ENCODE peak calls at places on chromosomes 13 and 19, in eight cellular contexts. Z is tibial artery, I is AG09319, G is SK-N-SH, E is GM20000, T is omental fat pad, D is WTC11, A is NB4. O is an unnamed sample.

GRCh38 chr19:51550848-51551672 is 19.6 kb upstream of the SIGLEC6 start:
- DNase-seq in Z (no peak), I (no peak), G (no peak), E (no peak), T (no peak), D (no peak), A (peak; percentile 9), O (no peak)

GRCh38 chr19:37304190-37304883 is 66.6 kb upstream of the ZNF527 start:
- DNase-seq in Z (no peak), I (no peak), G (peak; percentile 73), E (no peak), T (no peak), D (peak; percentile 76), A (no peak), O (no peak)

GRCh38 chr13:45199716-45200115 is 1.1 kb downstream of the KCTD4 start:
- DNase-seq in Z (no peak), I (no peak), G (no peak), E (no peak), T (no peak), D (no peak), A (peak; percentile 18), O (no peak)

GRCh38 chr19:28396259-28396940 is 816.6 kb downstream of the UQCRFS1 start:
- DNase-seq in Z (no peak), I (no peak), G (no peak), E (no peak), T (no peak), D (no peak), A (no peak), O (no peak)

GRCh38 chr19:4208385-4209094 is 20.8 kb upstream of the EBI3 start:
- DNase-seq in Z (no peak), I (no peak), G (peak; percentile 68), E (peak; percentile 58), T (no peak), D (no peak), A (peak; percentile 35), O (no peak)

GRCh38 chr19:7904074-7905020 is 670 bp downstream of the MAP2K7 start:
- DNase-seq in Z (peak; percentile 42), I (no peak), G (peak; percentile 85), E (peak; percentile 88), T (no peak), D (no peak), A (no peak), O (no peak)

GRCh38 chr19:1789282-1790020 is 22.6 kb downstream of the ATP8B3 start:
- DNase-seq in Z (no peak), I (no peak), G (peak; percentile 67), E (no peak), T (no peak), D (no peak), A (no peak), O (no peak)

GRCh38 chr19:40539070-40539469 is 37.6 kb upstream of the SHKBP1 start:
- DNase-seq in Z (no peak), I (no peak), G (no peak), E (no peak), T (no peak), D (no peak), A (no peak), O (no peak)

GRCh38 chr19:41911889-41912731 is 16.1 kb downstream of the ERFL start:
- DNase-seq in Z (no peak), I (no peak), G (no peak), E (no peak), T (no peak), D (no peak), A (no peak), O (no peak)

GRCh38 chr19:1259206-1259872 is 9.8 kb upstream of the CIRBP start:
- DNase-seq in Z (peak; percentile 70), I (no peak), G (peak; percentile 62), E (peak; percentile 77), T (no peak), D (peak; percentile 74), A (peak; percentile 61), O (peak; percentile 72)

GRCh38 chr19:2054763-2055162 is 3.7 kb upstream of the MKNK2 start:
- DNase-seq in Z (no peak), I (no peak), G (no peak), E (no peak), T (no peak), D (no peak), A (no peak), O (no peak)

GRCh38 chr13:97276862-97277269 is 54.7 kb downstream of the MBNL2 start:
- DNase-seq in Z (no peak), I (no peak), G (no peak), E (no peak), T (no peak), D (no peak), A (no peak), O (no peak)

GRCh38 chr13:21240586-21240985 is 64.1 kb downstream of the MRPL57 start:
- DNase-seq in Z (no peak), I (peak; percentile 4), G (no peak), E (no peak), T (no peak), D (no peak), A (no peak), O (no peak)

GRCh38 chr19:50205681-50206138 is 2.3 kb downstream of the MYH14 start:
- DNase-seq in Z (no peak), I (no peak), G (no peak), E (no peak), T (no peak), D (peak; percentile 36), A (no peak), O (peak; percentile 85)

GRCh38 chr13:112248406-112248760 is 127.8 kb upstream of the SPACA7 start:
- DNase-seq in Z (no peak), I (no peak), G (no peak), E (no peak), T (no peak), D (no peak), A (no peak), O (no peak)

GRCh38 chr13:37074703-37075102 is 15.2 kb upstream of the SUPT20H start:
- DNase-seq in Z (no peak), I (no peak), G (peak; percentile 39), E (no peak), T (no peak), D (no peak), A (peak; percentile 37), O (no peak)
- TF ChIP-seq CTCF in Z (peak; percentile 30), I (peak; percentile 21), G (peak; percentile 69), E (no peak), T (no peak), D (no peak), A (no peak), O (peak; percentile 36)

GRCh38 chr19:56759531-56759930 is 81.0 kb downstream of the PEG3 start:
- DNase-seq in Z (no peak), I (no peak), G (no peak), E (no peak), T (no peak), D (no peak), A (no peak), O (no peak)

GRCh38 chr19:56760842-56761241 is 79.7 kb downstream of the PEG3 start:
- DNase-seq in Z (no peak), I (no peak), G (no peak), E (no peak), T (no peak), D (no peak), A (no peak), O (no peak)

GRCh38 chr19:56765107-56765506 is 75.4 kb downstream of the PEG3 start:
- DNase-seq in Z (no peak), I (no peak), G (peak; percentile 75), E (no peak), T (peak; percentile 49), D (no peak), A (no peak), O (peak; percentile 30)

GRCh38 chr19:56769650-56770049 is 70.9 kb downstream of the PEG3 start:
- DNase-seq in Z (no peak), I (no peak), G (no peak), E (no peak), T (no peak), D (no peak), A (no peak), O (no peak)

GRCh38 chr19:56764296-56764695 is 76.2 kb downstream of the PEG3 start:
- DNase-seq in Z (no peak), I (no peak), G (no peak), E (no peak), T (no peak), D (no peak), A (no peak), O (no peak)
- TF ChIP-seq CTCF in Z (no peak), I (no peak), G (no peak), E (no peak), T (no peak), D (no peak), A (no peak), O (no peak)

GRCh38 chr19:19205416-19206410 is 2.5 kb upstream of the NR2C2AP start:
- DNase-seq in Z (no peak), I (no peak), G (no peak), E (no peak), T (no peak), D (no peak), A (no peak), O (no peak)

GRCh38 chr19:19201697-19202630 is 1.2 kb downstream of the NR2C2AP start:
- DNase-seq in Z (no peak), I (no peak), G (no peak), E (no peak), T (no peak), D (no peak), A (no peak), O (no peak)

GRCh38 chr19:19203012-19203856 is at the start of gene NR2C2AP:
- DNase-seq in Z (peak; percentile 88), I (peak; percentile 71), G (peak; percentile 98), E (peak; percentile 98), T (peak; percentile 77), D (peak; percentile 83), A (peak; percentile 93), O (peak; percentile 95)

GRCh38 chr19:19202707-19203011 is 555 bp downstream of the NR2C2AP start:
- DNase-seq in Z (no peak), I (no peak), G (no peak), E (no peak), T (no peak), D (no peak), A (no peak), O (no peak)

DNA sequence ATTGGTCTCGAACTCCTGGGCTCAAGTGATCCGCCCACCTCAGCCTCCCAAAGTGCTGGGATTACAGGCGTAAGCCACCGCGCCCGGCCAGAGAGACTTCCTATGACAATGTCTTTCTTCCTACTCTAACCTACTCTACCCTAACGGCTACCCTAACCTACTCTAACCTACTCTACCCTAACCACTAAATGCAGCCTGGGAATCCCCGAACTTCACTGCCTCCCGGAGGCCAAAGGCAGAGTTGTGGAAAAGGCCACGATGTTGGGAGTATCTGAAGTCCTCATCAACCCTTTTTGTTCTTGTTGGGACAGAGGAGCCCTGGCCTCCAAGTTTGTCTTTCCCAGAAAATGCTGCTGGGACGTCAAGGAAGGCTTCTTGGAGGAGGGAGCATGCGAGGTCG is 967 bp upstream of the NR2C2AP start:
- DNase-seq in Z (no peak), I (no peak), G (no peak), E (no peak), T (no peak), D (peak; percentile 37), A (peak; percentile 26), O (no peak)
- TF ChIP-seq CTCF in Z (no peak), I (no peak), G (no peak), E (no peak), T (no peak), D (no peak), A (peak; percentile 9), O (no peak)

DNA sequence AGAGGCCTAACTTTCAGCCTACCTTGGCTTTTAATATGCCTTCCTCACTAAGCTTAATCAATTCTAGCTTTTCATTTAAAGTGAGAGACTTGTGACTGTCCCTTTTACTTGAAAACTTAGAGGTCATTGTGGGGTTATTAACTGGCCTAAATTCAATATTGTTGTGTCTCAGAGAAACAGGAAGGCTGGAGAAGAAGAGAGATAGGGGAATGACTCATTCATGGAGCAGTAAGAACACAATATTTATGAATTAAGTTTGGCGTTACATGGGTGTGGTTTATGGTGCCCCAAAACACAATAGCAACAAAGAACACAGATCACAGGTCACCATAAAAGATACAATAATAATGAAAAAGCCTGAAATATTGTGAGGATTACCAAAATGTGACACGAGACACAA is 612.1 kb downstream of the TBC1D4 start:
- DNase-seq in Z (no peak), I (no peak), G (no peak), E (no peak), T (no peak), D (no peak), A (no peak), O (no peak)
- TF ChIP-seq CTCF in Z (no peak), I (no peak), G (no peak), E (no peak), T (no peak), D (no peak), A (no peak), O (no peak)

O was measured in stomach.